ENCODE peak calls at places on chromosomes 13 and 19, in five cellular contexts. One of them, this sample, is unnamed.

GRCh38 chr13:38045278-38046048 is 175.9 kb upstream of the TRPC4 start:
- DNase-seq in neural progenitor cell: peak; percentile 52
- DNase-seq in uterus: no peak
- DNase-seq in dorsolateral prefrontal cortex: no peak
- DNase-seq in cardiac muscle cell: peak; percentile 70
- DNase-seq in this sample: no peak

GRCh38 chr19:47228937-47229673 is 1.9 kb downstream of the BBC3 start:
- DNase-seq in neural progenitor cell: peak; percentile 40
- DNase-seq in uterus: peak; percentile 40
- DNase-seq in dorsolateral prefrontal cortex: peak; percentile 44
- DNase-seq in cardiac muscle cell: no peak
- DNase-seq in this sample: no peak

GRCh38 chr13:40109324-40109958 is 454.0 kb downstream of the COG6 start:
- DNase-seq in neural progenitor cell: no peak
- DNase-seq in uterus: peak; percentile 58
- DNase-seq in dorsolateral prefrontal cortex: no peak
- DNase-seq in cardiac muscle cell: peak; percentile 95
- DNase-seq in this sample: no peak

GRCh38 chr13:87147076-87147475 is 524.1 kb upstream of the SLITRK5 start:
- DNase-seq in neural progenitor cell: no peak
- DNase-seq in uterus: no peak
- DNase-seq in dorsolateral prefrontal cortex: no peak
- DNase-seq in cardiac muscle cell: peak; percentile 11
- DNase-seq in this sample: no peak

GRCh38 chr19:41588497-41589209 is 12.7 kb downstream of the CEACAM21 start:
- DNase-seq in neural progenitor cell: peak; percentile 46
- DNase-seq in uterus: no peak
- DNase-seq in dorsolateral prefrontal cortex: no peak
- DNase-seq in cardiac muscle cell: peak; percentile 48
- DNase-seq in this sample: no peak

GRCh38 chr19:14091086-14091884 is 734 bp upstream of the SAMD1 start:
- DNase-seq in neural progenitor cell: no peak
- DNase-seq in uterus: peak; percentile 51
- DNase-seq in dorsolateral prefrontal cortex: peak; percentile 38
- DNase-seq in cardiac muscle cell: peak; percentile 58
- DNase-seq in this sample: peak; percentile 62

GRCh38 chr19:48487944-48488343 is 18.8 kb downstream of the CYTH2 start:
- DNase-seq in neural progenitor cell: no peak
- DNase-seq in uterus: no peak
- DNase-seq in dorsolateral prefrontal cortex: peak; percentile 62
- DNase-seq in cardiac muscle cell: peak; percentile 48
- DNase-seq in this sample: no peak

GRCh38 chr13:39876258-39876657 is 220.8 kb downstream of the COG6 start:
- DNase-seq in neural progenitor cell: no peak
- DNase-seq in uterus: peak; percentile 32
- DNase-seq in dorsolateral prefrontal cortex: no peak
- DNase-seq in cardiac muscle cell: peak; percentile 85
- DNase-seq in this sample: no peak

GRCh38 chr13:113970810-113971470 is 2.9 kb downstream of the C13orf46 start:
- DNase-seq in neural progenitor cell: no peak
- DNase-seq in uterus: peak; percentile 49
- DNase-seq in dorsolateral prefrontal cortex: no peak
- DNase-seq in cardiac muscle cell: peak; percentile 70
- DNase-seq in this sample: no peak

GRCh38 chr13:24931450-24932217 is 164.3 kb upstream of the PABPC3 start:
- DNase-seq in neural progenitor cell: peak; percentile 65
- DNase-seq in uterus: no peak
- DNase-seq in dorsolateral prefrontal cortex: no peak
- DNase-seq in cardiac muscle cell: no peak
- DNase-seq in this sample: no peak

GRCh38 chr19:42270346-42271044 is 1.4 kb downstream of the CIC start:
- DNase-seq in neural progenitor cell: no peak
- DNase-seq in uterus: peak; percentile 53
- DNase-seq in dorsolateral prefrontal cortex: peak; percentile 79
- DNase-seq in cardiac muscle cell: peak; percentile 55
- DNase-seq in this sample: no peak

GRCh38 chr19:6806488-6806887 is 34.0 kb downstream of the VAV1 start:
- DNase-seq in neural progenitor cell: no peak
- DNase-seq in uterus: no peak
- DNase-seq in dorsolateral prefrontal cortex: no peak
- DNase-seq in cardiac muscle cell: no peak
- DNase-seq in this sample: no peak

GRCh38 chr19:3655402-3656072 is 28.9 kb upstream of the CACTIN start:
- DNase-seq in neural progenitor cell: no peak
- DNase-seq in uterus: peak; percentile 75
- DNase-seq in dorsolateral prefrontal cortex: peak; percentile 90
- DNase-seq in cardiac muscle cell: peak; percentile 87
- DNase-seq in this sample: no peak

GRCh38 chr13:21670883-21671792 is at the start of gene FGF9:
- DNase-seq in neural progenitor cell: peak; percentile 96
- DNase-seq in uterus: peak; percentile 54
- DNase-seq in dorsolateral prefrontal cortex: peak; percentile 70
- DNase-seq in cardiac muscle cell: peak; percentile 82
- DNase-seq in this sample: peak; percentile 73
- TF ChIP-seq CTCF in neural progenitor cell: peak; percentile 23
- TF ChIP-seq CTCF in uterus: peak; percentile 14
- TF ChIP-seq CTCF in dorsolateral prefrontal cortex: no peak
- TF ChIP-seq CTCF in cardiac muscle cell: no peak
- TF ChIP-seq CTCF in this sample: no peak

DNA sequence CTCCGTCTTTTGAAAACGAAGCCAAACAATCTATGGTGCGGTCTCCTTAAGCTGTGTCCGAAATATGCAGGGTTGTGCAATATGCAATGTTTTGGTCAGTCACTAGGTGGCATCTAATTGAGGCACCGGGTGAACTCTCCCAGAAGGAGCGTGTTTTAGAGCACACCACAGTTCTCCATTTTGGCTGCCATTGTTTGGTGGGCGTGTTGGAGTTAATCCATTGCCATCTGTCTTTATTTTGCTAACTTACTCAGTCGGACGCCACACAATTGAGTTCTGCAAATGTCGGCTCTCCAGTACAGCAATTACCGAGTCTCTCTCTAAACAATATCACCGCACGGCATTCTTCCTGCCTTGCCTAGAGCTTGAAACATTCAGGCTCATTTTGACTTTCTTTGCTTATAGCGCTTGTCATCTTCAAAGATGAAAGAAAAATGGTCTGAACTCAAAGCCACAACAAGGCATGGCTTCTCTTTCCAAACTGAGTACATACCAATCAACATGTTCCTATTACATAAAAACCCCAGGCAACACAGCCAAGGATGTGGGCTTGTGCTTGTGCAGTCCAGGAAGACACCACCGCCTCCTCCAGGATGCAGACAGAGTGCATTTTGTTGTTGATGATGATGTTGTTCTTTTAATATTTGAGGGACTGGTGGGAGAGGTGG is 182.0 kb upstream of the SERP2 start:
- DNase-seq in neural progenitor cell: peak; percentile 83
- DNase-seq in uterus: peak; percentile 54
- DNase-seq in dorsolateral prefrontal cortex: peak; percentile 76
- DNase-seq in cardiac muscle cell: peak; percentile 86
- DNase-seq in this sample: no peak
- TF ChIP-seq CTCF in neural progenitor cell: peak; percentile 74
- TF ChIP-seq CTCF in uterus: peak; percentile 77
- TF ChIP-seq CTCF in dorsolateral prefrontal cortex: peak; percentile 73
- TF ChIP-seq CTCF in cardiac muscle cell: peak; percentile 75
- TF ChIP-seq CTCF in this sample: peak; percentile 57

GRCh38 chr19:16185123-16185924 is at the start of gene FAM32A:
- DNase-seq in neural progenitor cell: peak; percentile 98
- DNase-seq in uterus: peak; percentile 99
- DNase-seq in dorsolateral prefrontal cortex: peak; percentile 96
- DNase-seq in cardiac muscle cell: peak; percentile 99
- DNase-seq in this sample: peak; percentile 94
- TF ChIP-seq CTCF in neural progenitor cell: peak; percentile 57
- TF ChIP-seq CTCF in uterus: peak; percentile 42
- TF ChIP-seq CTCF in dorsolateral prefrontal cortex: peak; percentile 58
- TF ChIP-seq CTCF in cardiac muscle cell: no peak
- TF ChIP-seq CTCF in this sample: peak; percentile 20

GRCh38 chr19:12137541-12137940 is 2.6 kb downstream of the ZNF20 start:
- DNase-seq in neural progenitor cell: no peak
- DNase-seq in uterus: no peak
- DNase-seq in dorsolateral prefrontal cortex: no peak
- DNase-seq in cardiac muscle cell: no peak
- DNase-seq in this sample: no peak
- TF ChIP-seq CTCF in neural progenitor cell: no peak
- TF ChIP-seq CTCF in uterus: no peak
- TF ChIP-seq CTCF in dorsolateral prefrontal cortex: peak; percentile 10
- TF ChIP-seq CTCF in cardiac muscle cell: no peak
- TF ChIP-seq CTCF in this sample: no peak

GRCh38 chr13:82480415-82480814 is 1401.9 kb downstream of the SLITRK1 start:
- DNase-seq in neural progenitor cell: peak; percentile 6
- DNase-seq in uterus: no peak
- DNase-seq in dorsolateral prefrontal cortex: no peak
- DNase-seq in cardiac muscle cell: no peak
- DNase-seq in this sample: no peak
- TF ChIP-seq CTCF in neural progenitor cell: peak; percentile 72
- TF ChIP-seq CTCF in uterus: no peak
- TF ChIP-seq CTCF in dorsolateral prefrontal cortex: no peak
- TF ChIP-seq CTCF in cardiac muscle cell: no peak
- TF ChIP-seq CTCF in this sample: peak; percentile 43

DNA sequence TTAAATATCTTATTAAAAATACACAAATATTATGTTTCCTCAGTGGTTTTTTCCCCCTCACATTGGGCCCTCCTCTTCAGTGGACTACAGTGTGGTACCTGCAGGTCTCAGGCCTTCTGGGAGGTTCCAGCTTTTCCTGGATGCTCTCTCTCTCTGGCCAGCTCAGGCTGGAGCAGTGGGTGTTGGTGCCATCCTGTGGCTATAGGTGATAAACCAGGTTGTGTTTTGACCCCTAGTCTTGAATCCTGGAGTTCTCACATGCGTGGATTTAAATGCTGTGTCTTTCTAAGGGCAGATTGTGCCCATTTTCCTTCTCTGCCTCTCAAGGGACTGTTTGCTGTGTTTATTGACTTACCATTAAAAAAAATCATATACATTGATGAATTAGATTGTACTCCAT is 41.2 kb upstream of the ZNF527 start:
- DNase-seq in neural progenitor cell: peak; percentile 25
- DNase-seq in uterus: no peak
- DNase-seq in dorsolateral prefrontal cortex: no peak
- DNase-seq in cardiac muscle cell: no peak
- DNase-seq in this sample: no peak
- TF ChIP-seq CTCF in neural progenitor cell: peak; percentile 48
- TF ChIP-seq CTCF in uterus: no peak
- TF ChIP-seq CTCF in dorsolateral prefrontal cortex: no peak
- TF ChIP-seq CTCF in cardiac muscle cell: peak; percentile 11
- TF ChIP-seq CTCF in this sample: peak; percentile 50

DNA sequence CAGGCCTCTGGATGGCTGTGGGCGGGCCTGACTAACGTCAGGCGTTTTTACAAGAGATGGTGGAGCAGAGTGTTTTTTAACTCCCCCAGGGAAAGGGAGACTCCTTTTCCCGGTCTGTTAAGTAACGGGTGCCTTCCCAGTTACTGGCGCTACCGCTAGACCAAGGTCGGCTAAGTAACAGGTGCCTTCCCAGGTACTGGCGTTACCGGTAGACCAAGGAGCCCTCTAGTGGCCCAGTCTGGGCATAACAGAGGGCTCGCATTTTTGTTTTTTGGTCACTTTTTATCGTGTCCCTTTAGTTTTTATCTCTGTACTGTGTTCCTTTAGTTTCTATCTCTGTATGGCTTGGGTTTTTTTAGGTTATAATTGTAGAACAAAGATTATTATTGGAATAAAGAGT is 10.0 kb downstream of the ZNF383 start:
- DNase-seq in neural progenitor cell: peak; percentile 42
- DNase-seq in uterus: no peak
- DNase-seq in dorsolateral prefrontal cortex: no peak
- DNase-seq in cardiac muscle cell: no peak
- DNase-seq in this sample: peak; percentile 23
- TF ChIP-seq CTCF in neural progenitor cell: peak; percentile 74
- TF ChIP-seq CTCF in uterus: no peak
- TF ChIP-seq CTCF in dorsolateral prefrontal cortex: peak; percentile 55
- TF ChIP-seq CTCF in cardiac muscle cell: peak; percentile 52
- TF ChIP-seq CTCF in this sample: peak; percentile 62

DNA sequence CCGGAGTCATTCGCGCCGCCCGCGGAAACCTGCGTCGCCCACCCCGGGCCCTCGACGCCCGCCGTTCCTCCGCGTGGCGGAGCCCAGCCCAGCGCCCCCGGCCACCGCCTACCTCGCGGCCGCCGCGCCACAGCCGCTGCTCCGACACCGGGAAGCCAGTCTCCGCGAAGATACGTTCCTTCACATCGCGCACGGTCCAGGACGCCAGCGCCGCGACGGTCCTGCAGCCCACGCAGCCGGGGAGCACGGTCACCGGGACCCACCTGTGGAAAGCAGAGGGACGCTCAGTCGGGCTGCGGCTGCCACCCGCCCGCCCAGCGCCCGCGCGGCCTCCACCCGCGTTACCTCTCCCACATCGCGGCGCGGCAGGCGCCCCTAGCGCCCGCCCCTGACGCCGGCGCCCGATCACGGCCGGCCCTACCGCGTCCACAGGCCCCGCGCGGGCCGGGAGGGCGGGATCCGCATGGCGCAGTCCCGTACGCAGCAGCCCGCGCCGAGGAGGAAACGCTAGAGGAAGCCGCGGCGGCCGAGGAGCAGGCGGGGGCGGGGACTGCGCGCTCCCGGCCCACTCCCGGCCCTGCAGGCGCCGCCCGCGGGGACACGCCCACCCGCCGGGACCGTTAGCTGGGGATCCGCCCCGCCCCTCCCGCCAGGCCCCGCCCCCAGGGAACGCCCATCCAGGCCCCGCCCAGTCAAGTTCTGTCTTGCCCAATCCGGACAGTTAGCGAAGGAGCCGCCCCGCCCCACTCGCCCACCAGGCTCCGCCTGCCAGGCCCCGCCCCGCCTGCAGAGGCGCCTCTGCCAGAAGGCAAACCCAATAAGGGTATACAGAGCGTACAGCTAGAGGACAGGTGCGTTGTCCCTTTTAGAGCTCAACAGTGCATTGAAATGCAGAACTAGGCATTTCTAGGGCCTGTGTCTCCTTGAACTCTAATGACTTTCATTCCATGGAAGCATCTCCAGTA is 58.2 kb downstream of the SACS start:
- DNase-seq in neural progenitor cell: peak; percentile 97
- DNase-seq in uterus: peak; percentile 97
- DNase-seq in dorsolateral prefrontal cortex: peak; percentile 96
- DNase-seq in cardiac muscle cell: peak; percentile 98
- DNase-seq in this sample: peak; percentile 89
- TF ChIP-seq CTCF in neural progenitor cell: peak; percentile 27
- TF ChIP-seq CTCF in uterus: no peak
- TF ChIP-seq CTCF in dorsolateral prefrontal cortex: peak; percentile 18
- TF ChIP-seq CTCF in cardiac muscle cell: no peak
- TF ChIP-seq CTCF in this sample: peak; percentile 52